ENCODE peak calls at places on chromosomes 5 and 9, in nine cellular contexts. One of them, this sample, is unnamed.

GRCh38 chr5:61575103-61575502 is 243.0 kb downstream of the ZSWIM6 start:
- DNase-seq in T-cell: no peak
- DNase-seq in NCI-H146: peak; percentile 6
- DNase-seq in cerebellar cortex: no peak
- DNase-seq in SIG-M5: no peak
- DNase-seq in A549: peak; percentile 26
- DNase-seq in COR-L47: no peak
- DNase-seq in right atrium auricular region: no peak
- DNase-seq in activated CD4-positive, alpha-beta T cell treated with anti-CD3 and anti-CD28 coated beads for 24 hours: no peak
- DNase-seq in this sample: no peak

GRCh38 chr9:127698386-127698785 is 8.4 kb upstream of the CFAP157 start:
- DNase-seq in T-cell: no peak
- DNase-seq in NCI-H146: no peak
- DNase-seq in cerebellar cortex: no peak
- DNase-seq in SIG-M5: no peak
- DNase-seq in A549: no peak
- DNase-seq in COR-L47: no peak
- DNase-seq in right atrium auricular region: no peak
- DNase-seq in activated CD4-positive, alpha-beta T cell treated with anti-CD3 and anti-CD28 coated beads for 24 hours: no peak
- DNase-seq in this sample: no peak

GRCh38 chr9:75071530-75072122 is 16.3 kb downstream of the NMRK1 start:
- DNase-seq in T-cell: peak; percentile 29
- DNase-seq in NCI-H146: no peak
- DNase-seq in cerebellar cortex: no peak
- DNase-seq in SIG-M5: no peak
- DNase-seq in A549: no peak
- DNase-seq in COR-L47: no peak
- DNase-seq in right atrium auricular region: no peak
- DNase-seq in activated CD4-positive, alpha-beta T cell treated with anti-CD3 and anti-CD28 coated beads for 24 hours: peak; percentile 52
- DNase-seq in this sample: no peak

GRCh38 chr5:74169704-74170103 is 470.8 kb downstream of the ENC1 start:
- DNase-seq in T-cell: no peak
- DNase-seq in NCI-H146: no peak
- DNase-seq in cerebellar cortex: no peak
- DNase-seq in SIG-M5: no peak
- DNase-seq in A549: no peak
- DNase-seq in COR-L47: no peak
- DNase-seq in right atrium auricular region: no peak
- DNase-seq in activated CD4-positive, alpha-beta T cell treated with anti-CD3 and anti-CD28 coated beads for 24 hours: no peak
- DNase-seq in this sample: no peak

GRCh38 chr9:79353856-79354520 is 217.8 kb upstream of the TLE4 start:
- DNase-seq in T-cell: no peak
- DNase-seq in NCI-H146: no peak
- DNase-seq in cerebellar cortex: no peak
- DNase-seq in SIG-M5: no peak
- DNase-seq in A549: peak; percentile 27
- DNase-seq in COR-L47: no peak
- DNase-seq in right atrium auricular region: no peak
- DNase-seq in activated CD4-positive, alpha-beta T cell treated with anti-CD3 and anti-CD28 coated beads for 24 hours: no peak
- DNase-seq in this sample: no peak

GRCh38 chr9:128580731-128581130 is 28.3 kb downstream of the SPTAN1 start:
- DNase-seq in T-cell: no peak
- DNase-seq in NCI-H146: no peak
- DNase-seq in cerebellar cortex: no peak
- DNase-seq in SIG-M5: no peak
- DNase-seq in A549: no peak
- DNase-seq in COR-L47: no peak
- DNase-seq in right atrium auricular region: no peak
- DNase-seq in activated CD4-positive, alpha-beta T cell treated with anti-CD3 and anti-CD28 coated beads for 24 hours: no peak
- DNase-seq in this sample: no peak

GRCh38 chr9:38357350-38358114 is 35.0 kb upstream of the ALDH1B1 start:
- DNase-seq in T-cell: no peak
- DNase-seq in NCI-H146: peak; percentile 20
- DNase-seq in cerebellar cortex: no peak
- DNase-seq in SIG-M5: no peak
- DNase-seq in A549: no peak
- DNase-seq in COR-L47: peak; percentile 14
- DNase-seq in right atrium auricular region: no peak
- DNase-seq in activated CD4-positive, alpha-beta T cell treated with anti-CD3 and anti-CD28 coated beads for 24 hours: no peak
- DNase-seq in this sample: no peak

GRCh38 chr5:127216143-127216542 is 74.5 kb upstream of the MEGF10 start:
- DNase-seq in T-cell: no peak
- DNase-seq in NCI-H146: no peak
- DNase-seq in cerebellar cortex: no peak
- DNase-seq in SIG-M5: no peak
- DNase-seq in A549: no peak
- DNase-seq in COR-L47: no peak
- DNase-seq in right atrium auricular region: no peak
- DNase-seq in activated CD4-positive, alpha-beta T cell treated with anti-CD3 and anti-CD28 coated beads for 24 hours: no peak
- DNase-seq in this sample: no peak

GRCh38 chr5:178640331-178641045 is 13.6 kb upstream of the CLK4 start:
- DNase-seq in T-cell: no peak
- DNase-seq in NCI-H146: no peak
- DNase-seq in cerebellar cortex: no peak
- DNase-seq in SIG-M5: no peak
- DNase-seq in A549: no peak
- DNase-seq in COR-L47: no peak
- DNase-seq in right atrium auricular region: no peak
- DNase-seq in activated CD4-positive, alpha-beta T cell treated with anti-CD3 and anti-CD28 coated beads for 24 hours: no peak
- DNase-seq in this sample: no peak

GRCh38 chr5:77120706-77121105 is 33.6 kb upstream of the ZBED3 start:
- DNase-seq in T-cell: no peak
- DNase-seq in NCI-H146: no peak
- DNase-seq in cerebellar cortex: no peak
- DNase-seq in SIG-M5: no peak
- DNase-seq in A549: no peak
- DNase-seq in COR-L47: no peak
- DNase-seq in right atrium auricular region: no peak
- DNase-seq in activated CD4-positive, alpha-beta T cell treated with anti-CD3 and anti-CD28 coated beads for 24 hours: no peak
- DNase-seq in this sample: no peak

GRCh38 chr9:73515216-73515615 is 363.6 kb downstream of the ANXA1 start:
- DNase-seq in T-cell: no peak
- DNase-seq in NCI-H146: no peak
- DNase-seq in cerebellar cortex: no peak
- DNase-seq in SIG-M5: no peak
- DNase-seq in A549: peak; percentile 43
- DNase-seq in COR-L47: no peak
- DNase-seq in right atrium auricular region: no peak
- DNase-seq in activated CD4-positive, alpha-beta T cell treated with anti-CD3 and anti-CD28 coated beads for 24 hours: no peak
- DNase-seq in this sample: no peak

GRCh38 chr5:113574417-113574816 is 60.9 kb downstream of the YTHDC2 start:
- DNase-seq in T-cell: no peak
- DNase-seq in NCI-H146: no peak
- DNase-seq in cerebellar cortex: peak; percentile 9
- DNase-seq in SIG-M5: no peak
- DNase-seq in A549: no peak
- DNase-seq in COR-L47: no peak
- DNase-seq in right atrium auricular region: no peak
- DNase-seq in activated CD4-positive, alpha-beta T cell treated with anti-CD3 and anti-CD28 coated beads for 24 hours: no peak
- DNase-seq in this sample: no peak

GRCh38 chr5:111680737-111681413 is 76.1 kb downstream of the NREP start:
- DNase-seq in T-cell: no peak
- DNase-seq in NCI-H146: peak; percentile 86
- DNase-seq in cerebellar cortex: no peak
- DNase-seq in SIG-M5: no peak
- DNase-seq in A549: peak; percentile 92
- DNase-seq in COR-L47: peak; percentile 60
- DNase-seq in right atrium auricular region: peak; percentile 73
- DNase-seq in activated CD4-positive, alpha-beta T cell treated with anti-CD3 and anti-CD28 coated beads for 24 hours: no peak
- DNase-seq in this sample: no peak

GRCh38 chr5:135457424-135458071 is 5.4 kb upstream of the TIFAB start:
- DNase-seq in T-cell: peak; percentile 12
- DNase-seq in NCI-H146: peak; percentile 64
- DNase-seq in cerebellar cortex: peak; percentile 87
- DNase-seq in SIG-M5: no peak
- DNase-seq in A549: peak; percentile 74
- DNase-seq in COR-L47: peak; percentile 58
- DNase-seq in right atrium auricular region: no peak
- DNase-seq in activated CD4-positive, alpha-beta T cell treated with anti-CD3 and anti-CD28 coated beads for 24 hours: peak; percentile 56
- DNase-seq in this sample: peak; percentile 87

GRCh38 chr5:91025449-91025848 is 357.7 kb downstream of the ARRDC3 start:
- DNase-seq in T-cell: no peak
- DNase-seq in NCI-H146: no peak
- DNase-seq in cerebellar cortex: no peak
- DNase-seq in SIG-M5: no peak
- DNase-seq in A549: no peak
- DNase-seq in COR-L47: no peak
- DNase-seq in right atrium auricular region: no peak
- DNase-seq in activated CD4-positive, alpha-beta T cell treated with anti-CD3 and anti-CD28 coated beads for 24 hours: no peak
- DNase-seq in this sample: no peak

GRCh38 chr9:96087669-96088299 is 212.3 kb downstream of the ERCC6L2 start:
- DNase-seq in T-cell: no peak
- DNase-seq in NCI-H146: no peak
- DNase-seq in cerebellar cortex: no peak
- DNase-seq in SIG-M5: no peak
- DNase-seq in A549: peak; percentile 89
- DNase-seq in COR-L47: peak; percentile 65
- DNase-seq in right atrium auricular region: no peak
- DNase-seq in activated CD4-positive, alpha-beta T cell treated with anti-CD3 and anti-CD28 coated beads for 24 hours: no peak
- DNase-seq in this sample: peak; percentile 49

GRCh38 chr5:165157209-165157608 is 1651.8 kb downstream of the MAT2B start:
- DNase-seq in T-cell: no peak
- DNase-seq in NCI-H146: no peak
- DNase-seq in cerebellar cortex: no peak
- DNase-seq in SIG-M5: no peak
- DNase-seq in A549: no peak
- DNase-seq in COR-L47: no peak
- DNase-seq in right atrium auricular region: no peak
- DNase-seq in activated CD4-positive, alpha-beta T cell treated with anti-CD3 and anti-CD28 coated beads for 24 hours: no peak
- DNase-seq in this sample: no peak

GRCh38 chr5:59460368-59461153 is 433.0 kb downstream of the PDE4D start:
- DNase-seq in T-cell: no peak
- DNase-seq in NCI-H146: no peak
- DNase-seq in cerebellar cortex: peak; percentile 97
- DNase-seq in SIG-M5: no peak
- DNase-seq in A549: no peak
- DNase-seq in COR-L47: no peak
- DNase-seq in right atrium auricular region: no peak
- DNase-seq in activated CD4-positive, alpha-beta T cell treated with anti-CD3 and anti-CD28 coated beads for 24 hours: no peak
- DNase-seq in this sample: no peak

GRCh38 chr9:27473135-27473534 is 51.0 kb upstream of the IFNK start:
- DNase-seq in T-cell: no peak
- DNase-seq in NCI-H146: peak; percentile 10
- DNase-seq in cerebellar cortex: peak; percentile 12
- DNase-seq in SIG-M5: no peak
- DNase-seq in A549: no peak
- DNase-seq in COR-L47: no peak
- DNase-seq in right atrium auricular region: peak; percentile 68
- DNase-seq in activated CD4-positive, alpha-beta T cell treated with anti-CD3 and anti-CD28 coated beads for 24 hours: no peak
- DNase-seq in this sample: peak; percentile 88

GRCh38 chr9:32644698-32645097 is 9.2 kb upstream of the TAF1L start:
- DNase-seq in T-cell: no peak
- DNase-seq in NCI-H146: no peak
- DNase-seq in cerebellar cortex: no peak
- DNase-seq in SIG-M5: no peak
- DNase-seq in A549: peak; percentile 65
- DNase-seq in COR-L47: no peak
- DNase-seq in right atrium auricular region: no peak
- DNase-seq in activated CD4-positive, alpha-beta T cell treated with anti-CD3 and anti-CD28 coated beads for 24 hours: no peak
- DNase-seq in this sample: no peak

GRCh38 chr5:9513825-9514224 is 32.0 kb downstream of the SEMA5A start:
- DNase-seq in T-cell: no peak
- DNase-seq in NCI-H146: no peak
- DNase-seq in cerebellar cortex: no peak
- DNase-seq in SIG-M5: no peak
- DNase-seq in A549: no peak
- DNase-seq in COR-L47: no peak
- DNase-seq in right atrium auricular region: no peak
- DNase-seq in activated CD4-positive, alpha-beta T cell treated with anti-CD3 and anti-CD28 coated beads for 24 hours: no peak
- DNase-seq in this sample: no peak

GRCh38 chr5:173917788-173918786 is 29.9 kb downstream of the CPEB4 start:
- DNase-seq in T-cell: peak; percentile 24
- DNase-seq in NCI-H146: no peak
- DNase-seq in cerebellar cortex: peak; percentile 90
- DNase-seq in SIG-M5: peak; percentile 69
- DNase-seq in A549: peak; percentile 88
- DNase-seq in COR-L47: peak; percentile 65
- DNase-seq in right atrium auricular region: no peak
- DNase-seq in activated CD4-positive, alpha-beta T cell treated with anti-CD3 and anti-CD28 coated beads for 24 hours: no peak
- DNase-seq in this sample: no peak

GRCh38 chr9:119026120-119026519 is 343.1 kb downstream of the BRINP1 start:
- DNase-seq in T-cell: no peak
- DNase-seq in NCI-H146: no peak
- DNase-seq in cerebellar cortex: peak; percentile 93
- DNase-seq in SIG-M5: no peak
- DNase-seq in A549: no peak
- DNase-seq in COR-L47: no peak
- DNase-seq in right atrium auricular region: peak; percentile 73
- DNase-seq in activated CD4-positive, alpha-beta T cell treated with anti-CD3 and anti-CD28 coated beads for 24 hours: no peak
- DNase-seq in this sample: peak; percentile 83

GRCh38 chr9:108083160-108083559 is 593.6 kb upstream of the KLF4 start:
- DNase-seq in T-cell: no peak
- DNase-seq in NCI-H146: peak; percentile 76
- DNase-seq in cerebellar cortex: no peak
- DNase-seq in SIG-M5: no peak
- DNase-seq in A549: no peak
- DNase-seq in COR-L47: peak; percentile 81
- DNase-seq in right atrium auricular region: no peak
- DNase-seq in activated CD4-positive, alpha-beta T cell treated with anti-CD3 and anti-CD28 coated beads for 24 hours: no peak
- DNase-seq in this sample: no peak

GRCh38 chr5:128196791-128197190 is 113.2 kb downstream of the SLC12A2 start:
- DNase-seq in T-cell: no peak
- DNase-seq in NCI-H146: no peak
- DNase-seq in cerebellar cortex: no peak
- DNase-seq in SIG-M5: no peak
- DNase-seq in A549: no peak
- DNase-seq in COR-L47: no peak
- DNase-seq in right atrium auricular region: no peak
- DNase-seq in activated CD4-positive, alpha-beta T cell treated with anti-CD3 and anti-CD28 coated beads for 24 hours: no peak
- DNase-seq in this sample: no peak

GRCh38 chr5:113336975-113337374 is 97.8 kb downstream of the TSSK1B start:
- DNase-seq in T-cell: no peak
- DNase-seq in NCI-H146: peak; percentile 25
- DNase-seq in cerebellar cortex: peak; percentile 22
- DNase-seq in SIG-M5: no peak
- DNase-seq in A549: peak; percentile 51
- DNase-seq in COR-L47: peak; percentile 74
- DNase-seq in right atrium auricular region: peak; percentile 74
- DNase-seq in activated CD4-positive, alpha-beta T cell treated with anti-CD3 and anti-CD28 coated beads for 24 hours: no peak
- DNase-seq in this sample: no peak

GRCh38 chr5:148970228-148970627 is 92.6 kb downstream of the SH3TC2 start:
- DNase-seq in T-cell: no peak
- DNase-seq in NCI-H146: no peak
- DNase-seq in cerebellar cortex: peak; percentile 98
- DNase-seq in SIG-M5: no peak
- DNase-seq in A549: no peak
- DNase-seq in COR-L47: peak; percentile 86
- DNase-seq in right atrium auricular region: no peak
- DNase-seq in activated CD4-positive, alpha-beta T cell treated with anti-CD3 and anti-CD28 coated beads for 24 hours: no peak
- DNase-seq in this sample: peak; percentile 73

GRCh38 chr5:66436721-66437120 is 159.5 kb upstream of the MAST4 start:
- DNase-seq in T-cell: no peak
- DNase-seq in NCI-H146: peak; percentile 24
- DNase-seq in cerebellar cortex: peak; percentile 4
- DNase-seq in SIG-M5: no peak
- DNase-seq in A549: peak; percentile 34
- DNase-seq in COR-L47: no peak
- DNase-seq in right atrium auricular region: no peak
- DNase-seq in activated CD4-positive, alpha-beta T cell treated with anti-CD3 and anti-CD28 coated beads for 24 hours: no peak
- DNase-seq in this sample: no peak

GRCh38 chr5:156208271-156208670 is 118.7 kb upstream of the SGCD start:
- DNase-seq in T-cell: no peak
- DNase-seq in NCI-H146: no peak
- DNase-seq in cerebellar cortex: no peak
- DNase-seq in SIG-M5: no peak
- DNase-seq in A549: no peak
- DNase-seq in COR-L47: no peak
- DNase-seq in right atrium auricular region: no peak
- DNase-seq in activated CD4-positive, alpha-beta T cell treated with anti-CD3 and anti-CD28 coated beads for 24 hours: no peak
- DNase-seq in this sample: no peak

GRCh38 chr5:17807069-17807468 is 172.8 kb downstream of the TAF11L14 start:
- DNase-seq in T-cell: no peak
- DNase-seq in NCI-H146: peak; percentile 37
- DNase-seq in cerebellar cortex: peak; percentile 75
- DNase-seq in SIG-M5: no peak
- DNase-seq in A549: no peak
- DNase-seq in COR-L47: no peak
- DNase-seq in right atrium auricular region: no peak
- DNase-seq in activated CD4-positive, alpha-beta T cell treated with anti-CD3 and anti-CD28 coated beads for 24 hours: no peak
- DNase-seq in this sample: no peak

GRCh38 chr5:32692066-32692746 is 18.9 kb upstream of the NPR3 start:
- DNase-seq in T-cell: no peak
- DNase-seq in NCI-H146: no peak
- DNase-seq in cerebellar cortex: no peak
- DNase-seq in SIG-M5: no peak
- DNase-seq in A549: no peak
- DNase-seq in COR-L47: no peak
- DNase-seq in right atrium auricular region: no peak
- DNase-seq in activated CD4-positive, alpha-beta T cell treated with anti-CD3 and anti-CD28 coated beads for 24 hours: no peak
- DNase-seq in this sample: no peak

This sample was measured in lower leg skin.